ENCODE peak calls at places on chromosomes 1 and 21, in six cellular contexts. C is fibroblast of the aortic adventitia, Z is pancreas, T is cardiac fibroblast, R is omental fat pad, W is HepG2. Y is an unnamed sample.

GRCh38 chr1:35243681-35244080 is 24.8 kb upstream of the ZMYM4 start:
- DNase-seq in C (no peak), Z (no peak), T (no peak), R (no peak), W (peak; percentile 83), Y (no peak)

GRCh38 chr1:232678185-232678886 is 48.4 kb upstream of the SIPA1L2 start:
- DNase-seq in C (no peak), Z (peak; percentile 68), T (no peak), R (no peak), W (no peak), Y (no peak)

GRCh38 chr21:37983336-37984095 is 67.3 kb upstream of the KCNJ6 start:
- DNase-seq in C (no peak), Z (no peak), T (peak; percentile 1), R (no peak), W (no peak), Y (no peak)

GRCh38 chr1:203625623-203626189 is 926 bp upstream of the ATP2B4 start:
- DNase-seq in C (peak; percentile 54), Z (peak; percentile 59), T (peak; percentile 47), R (no peak), W (peak; percentile 16), Y (peak; percentile 22)

GRCh38 chr1:3796215-3797193 is at the start of gene LRRC47:
- DNase-seq in C (peak; percentile 89), Z (peak; percentile 93), T (peak; percentile 92), R (peak; percentile 71), W (peak; percentile 83), Y (peak; percentile 89)

GRCh38 chr1:22916469-22916817 is 56.2 kb downstream of the LACTBL1 start:
- DNase-seq in C (no peak), Z (no peak), T (no peak), R (no peak), W (no peak), Y (no peak)

GRCh38 chr1:244054924-244055263 is 3.8 kb downstream of the ZBTB18 start:
- DNase-seq in C (no peak), Z (no peak), T (no peak), R (no peak), W (no peak), Y (peak; percentile 20)

GRCh38 chr1:163670980-163671757 is 349.4 kb downstream of the NUF2 start:
- DNase-seq in C (peak; percentile 19), Z (no peak), T (no peak), R (no peak), W (no peak), Y (no peak)

GRCh38 chr1:82091729-82092128 is 291.0 kb downstream of the ADGRL2 start:
- DNase-seq in C (peak; percentile 61), Z (no peak), T (peak; percentile 78), R (no peak), W (no peak), Y (no peak)

DNA sequence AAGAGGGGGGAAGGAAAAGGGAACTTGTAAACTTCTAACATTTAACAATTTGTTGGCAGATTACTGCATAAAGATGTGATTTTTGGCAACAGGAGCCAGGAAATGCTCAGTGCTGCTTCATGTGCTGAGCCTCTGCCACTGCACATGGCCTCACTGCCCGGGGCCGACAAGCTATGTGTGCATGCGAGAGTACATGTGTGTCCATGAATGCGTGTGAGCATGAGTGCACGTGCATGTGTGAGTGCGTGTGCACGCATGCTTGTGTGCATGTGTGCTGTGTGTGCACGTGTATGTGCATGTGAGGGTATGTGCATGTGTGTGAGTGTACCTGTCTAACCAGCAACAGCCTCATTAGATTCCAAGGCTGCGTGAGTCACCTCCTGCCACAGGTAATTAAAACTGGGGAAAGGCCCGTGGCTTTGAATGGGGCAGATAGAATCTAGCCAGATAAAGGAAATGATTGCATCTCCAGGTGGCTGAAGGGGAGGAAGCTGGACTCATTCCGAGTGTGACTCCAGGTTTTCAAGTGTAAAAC is 41.4 kb upstream of the TSPEAR start:
- DNase-seq in C (peak; percentile 27), Z (no peak), T (peak; percentile 22), R (no peak), W (no peak), Y (no peak)
- TF ChIP-seq CTCF in C (peak; percentile 34), Z (no peak), T (peak; percentile 16), R (no peak), W (no peak), Y (no peak)

DNA sequence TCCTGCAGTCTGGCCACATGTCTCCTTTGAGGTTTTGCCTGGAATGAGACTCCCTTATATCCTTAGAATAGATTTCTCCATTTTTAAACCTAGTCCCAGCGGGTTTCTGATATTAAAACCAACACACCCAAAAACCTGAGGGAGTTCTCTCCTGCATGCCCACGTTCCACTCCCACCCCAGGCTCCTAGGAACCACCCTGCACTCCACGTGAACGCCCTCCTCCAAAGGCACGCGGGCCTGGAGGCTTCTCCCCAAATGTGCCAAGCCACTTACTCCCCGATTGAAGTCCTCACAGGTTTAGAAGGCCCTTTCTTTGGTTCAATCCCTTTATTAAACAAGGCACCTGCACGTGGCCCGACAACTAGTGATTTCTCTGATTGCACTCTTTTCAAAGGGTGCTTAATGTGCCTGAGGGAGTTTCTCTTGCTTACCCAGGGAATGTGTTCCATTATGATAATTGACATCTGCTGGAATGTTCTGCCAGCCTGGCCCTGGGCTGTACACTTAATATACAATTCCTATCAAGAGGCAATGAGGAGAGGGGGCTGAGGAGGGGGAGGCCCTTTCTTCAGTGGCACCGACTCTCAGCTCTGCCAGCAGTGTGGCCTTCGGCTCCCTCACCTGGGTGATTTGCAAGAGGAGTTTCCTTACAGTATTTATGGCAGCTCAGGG is 104.3 kb upstream of the ADAR start:
- DNase-seq in C (no peak), Z (no peak), T (no peak), R (no peak), W (no peak), Y (no peak)
- TF ChIP-seq CTCF in C (no peak), Z (no peak), T (no peak), R (no peak), W (no peak), Y (no peak)

DNA sequence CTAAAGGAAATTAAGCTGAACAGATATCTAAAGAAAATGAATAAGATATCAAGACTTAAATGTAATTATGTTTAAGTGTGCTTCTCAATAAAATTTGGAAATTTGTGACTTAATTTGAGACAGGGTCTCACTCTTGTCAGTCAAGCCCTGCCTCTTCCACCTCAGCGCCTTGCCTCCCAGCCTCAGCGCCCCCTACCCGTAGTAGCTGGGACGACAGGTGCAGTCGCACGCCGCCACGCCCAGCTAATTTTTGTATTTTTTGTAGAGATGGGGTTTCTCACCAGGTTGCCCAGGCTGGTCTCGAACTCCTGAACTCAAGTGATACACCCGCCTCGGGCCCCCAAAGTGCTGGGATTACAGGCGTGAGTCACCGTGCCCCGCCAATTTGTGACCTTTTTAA is 117.0 kb downstream of the CLEC20A start:
- DNase-seq in C (no peak), Z (no peak), T (no peak), R (no peak), W (no peak), Y (no peak)
- TF ChIP-seq CTCF in C (peak; percentile 34), Z (no peak), T (peak; percentile 28), R (no peak), W (peak; percentile 31), Y (peak; percentile 34)

DNA sequence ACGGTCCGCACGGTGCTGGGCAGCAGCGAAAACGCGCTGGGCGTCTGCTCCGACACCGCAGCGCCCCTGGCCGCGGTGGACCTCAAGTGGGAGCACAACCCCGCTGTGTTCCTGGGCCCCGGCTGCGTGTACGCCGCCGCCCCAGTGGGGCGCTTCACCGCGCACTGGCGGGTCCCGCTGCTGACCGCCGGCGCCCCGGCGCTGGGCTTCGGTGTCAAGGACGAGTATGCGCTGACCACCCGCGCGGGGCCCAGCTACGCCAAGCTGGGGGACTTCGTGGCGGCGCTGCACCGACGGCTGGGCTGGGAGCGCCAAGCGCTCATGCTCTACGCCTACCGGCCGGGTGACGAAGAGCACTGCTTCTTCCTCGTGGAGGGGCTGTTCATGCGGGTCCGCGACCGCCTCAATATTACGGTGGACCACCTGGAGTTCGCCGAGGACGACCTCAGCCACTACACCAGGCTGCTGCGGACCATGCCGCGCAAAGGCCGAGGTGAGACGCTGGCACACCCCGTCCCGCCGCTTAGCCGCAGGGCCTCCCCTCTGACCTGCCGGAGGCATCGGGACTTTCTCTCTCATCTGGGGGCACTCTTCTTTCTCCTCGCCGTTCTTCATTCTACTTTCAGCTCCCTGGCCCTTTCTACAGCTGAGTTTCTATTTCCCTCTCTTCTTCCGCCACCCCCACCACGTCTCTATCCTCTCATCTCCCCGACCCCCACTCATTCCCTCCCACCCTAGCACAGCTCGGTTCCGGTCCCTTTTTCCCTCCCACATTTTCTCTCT is 1.0 kb downstream of the NPR1 start:
- DNase-seq in C (no peak), Z (peak; percentile 21), T (peak; percentile 12), R (no peak), W (no peak), Y (peak; percentile 27)
- TF ChIP-seq CTCF in C (peak; percentile 10), Z (no peak), T (peak; percentile 19), R (no peak), W (peak; percentile 25), Y (no peak)

GRCh38 chr1:152448095-152448494 is 34.0 kb upstream of the CRNN start:
- DNase-seq in C (no peak), Z (no peak), T (no peak), R (no peak), W (no peak), Y (no peak)
- TF ChIP-seq CTCF in C (no peak), Z (no peak), T (no peak), R (no peak), W (no peak), Y (no peak)

GRCh38 chr1:9278114-9278513 is 14.6 kb upstream of the SPSB1 start:
- DNase-seq in C (peak; percentile 58), Z (no peak), T (no peak), R (no peak), W (no peak), Y (no peak)

GRCh38 chr1:9273177-9273576 is 19.5 kb upstream of the SPSB1 start:
- DNase-seq in C (no peak), Z (no peak), T (no peak), R (no peak), W (no peak), Y (no peak)

GRCh38 chr1:9271861-9272595 is 20.7 kb upstream of the SPSB1 start:
- DNase-seq in C (no peak), Z (no peak), T (no peak), R (no peak), W (no peak), Y (no peak)

GRCh38 chr1:9275567-9276034 is 17.1 kb upstream of the SPSB1 start:
- DNase-seq in C (peak; percentile 76), Z (no peak), T (peak; percentile 56), R (no peak), W (peak; percentile 46), Y (peak; percentile 48)

DNA sequence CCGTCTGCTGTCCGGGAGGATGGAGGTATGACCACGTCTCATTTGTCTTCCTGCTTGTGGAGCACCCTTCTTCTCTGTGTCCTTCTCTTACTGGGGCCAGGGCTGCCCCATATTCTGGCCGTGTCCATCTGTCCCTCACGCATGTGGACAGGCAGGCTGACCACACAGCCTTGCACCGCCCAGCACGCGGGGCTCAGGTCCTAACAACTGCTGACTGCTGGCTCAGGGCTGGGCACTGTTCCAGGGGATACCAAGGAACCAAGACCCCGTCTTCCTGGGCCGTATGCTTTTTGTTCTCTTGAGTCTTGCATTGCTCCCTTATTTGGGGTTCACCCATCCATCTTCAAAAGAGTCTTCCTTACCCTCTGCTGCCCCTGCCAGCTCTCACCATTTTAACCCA is 17.5 kb upstream of the SPSB1 start:
- DNase-seq in C (no peak), Z (no peak), T (no peak), R (no peak), W (no peak), Y (no peak)
- TF ChIP-seq CTCF in C (no peak), Z (no peak), T (no peak), R (no peak), W (no peak), Y (no peak)

DNA sequence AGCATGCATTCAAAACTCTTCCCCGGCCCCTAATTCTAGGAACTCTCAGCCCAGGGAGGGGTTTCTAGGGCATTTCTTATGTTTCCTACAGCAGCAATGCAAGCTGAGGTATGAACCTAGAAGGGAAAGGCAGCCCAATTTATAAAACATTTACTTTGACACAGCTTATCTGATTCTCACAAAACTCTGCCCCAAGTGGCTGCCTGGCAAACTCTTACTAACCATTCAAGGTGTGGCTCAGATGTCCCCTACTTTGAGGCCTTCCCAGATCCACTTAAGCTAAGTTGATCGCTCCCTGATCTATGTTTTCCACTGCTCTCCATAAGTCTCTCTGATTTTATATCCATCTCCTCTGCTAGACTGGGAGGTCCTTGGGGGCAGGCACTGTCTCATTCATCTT is 35.4 kb downstream of the AK2 start:
- DNase-seq in C (no peak), Z (no peak), T (no peak), R (no peak), W (no peak), Y (no peak)
- TF ChIP-seq CTCF in C (peak; percentile 23), Z (no peak), T (peak; percentile 8), R (no peak), W (no peak), Y (peak; percentile 20)